ENCODE peak calls at places on chromosome 22, in nine cellular contexts. N is left lung, K is keratinocyte, H is GM23338, I is heart left ventricle, U is mucosa of descending colon, W is neural progenitor cell, O is PC-3, Y is tibial nerve. F is an unnamed sample.

GRCh38 chr22:33658775-33659174 is 261.5 kb downstream of the LARGE1 start:
- DNase-seq in H (no peak), N (no peak), U (peak; percentile 19), I (no peak), Y (peak; percentile 78), O (no peak), W (no peak), K (no peak), F (no peak)

GRCh38 chr22:43128928-43129424 is 14.2 kb downstream of the MCAT start:
- DNase-seq in H (peak; percentile 39), O (no peak), U (peak; percentile 79), Y (no peak), I (no peak), N (no peak), K (no peak), W (no peak), F (no peak)

GRCh38 chr22:18024276-18024939 is at the start of gene MICAL3:
- DNase-seq in Y (peak; percentile 17), U (peak; percentile 79), W (peak; percentile 82), H (peak; percentile 57), K (no peak), I (peak; percentile 78), O (peak; percentile 74), N (peak; percentile 40), F (no peak)

GRCh38 chr22:48842583-48842945 is 985.1 kb downstream of the BRD1 start:
- DNase-seq in I (peak; percentile 54), K (no peak), U (no peak), Y (no peak), H (no peak), W (no peak), N (no peak), O (no peak), F (no peak)

GRCh38 chr22:24521791-24522245 is 26.7 kb downstream of the UPB1 start:
- DNase-seq in H (peak; percentile 91), K (peak; percentile 25), U (peak; percentile 61), W (peak; percentile 75), O (peak; percentile 83), I (peak; percentile 58), Y (no peak), N (peak; percentile 78), F (no peak)

GRCh38 chr22:32558681-32559355 is 84.2 kb downstream of the FBXO7 start:
- DNase-seq in Y (peak; percentile 55), U (peak; percentile 42), O (peak; percentile 84), I (no peak), W (no peak), H (no peak), K (peak; percentile 62), N (peak; percentile 66), F (no peak)

GRCh38 chr22:37233751-37234631 is 10.1 kb downstream of the RAC2 start:
- DNase-seq in Y (no peak), O (no peak), W (no peak), I (no peak), H (no peak), K (no peak), N (peak; percentile 32), U (no peak), F (no peak)

GRCh38 chr22:21827628-21828267 is 39.7 kb downstream of the MAPK1 start:
- DNase-seq in I (no peak), N (no peak), W (no peak), H (no peak), U (no peak), Y (no peak), K (no peak), O (peak; percentile 15), F (no peak)

GRCh38 chr22:40414838-40415505 is 44.6 kb downstream of the SGSM3 start:
- DNase-seq in W (no peak), Y (no peak), O (no peak), N (peak; percentile 31), H (no peak), K (no peak), I (no peak), U (no peak), F (no peak)

GRCh38 chr22:40416636-40417035 is 46.2 kb downstream of the SGSM3 start:
- DNase-seq in I (no peak), Y (no peak), K (no peak), U (no peak), W (no peak), O (no peak), N (peak; percentile 30), H (no peak), F (no peak)

GRCh38 chr22:40417041-40417440 is 46.6 kb downstream of the SGSM3 start:
- DNase-seq in N (peak; percentile 26), O (no peak), Y (no peak), U (no peak), W (no peak), I (no peak), H (no peak), K (no peak), F (no peak)

GRCh38 chr22:40415531-40416266 is 45.3 kb downstream of the SGSM3 start:
- DNase-seq in U (no peak), H (no peak), Y (no peak), K (no peak), N (peak; percentile 39), I (no peak), W (no peak), O (no peak), F (no peak)

DNA sequence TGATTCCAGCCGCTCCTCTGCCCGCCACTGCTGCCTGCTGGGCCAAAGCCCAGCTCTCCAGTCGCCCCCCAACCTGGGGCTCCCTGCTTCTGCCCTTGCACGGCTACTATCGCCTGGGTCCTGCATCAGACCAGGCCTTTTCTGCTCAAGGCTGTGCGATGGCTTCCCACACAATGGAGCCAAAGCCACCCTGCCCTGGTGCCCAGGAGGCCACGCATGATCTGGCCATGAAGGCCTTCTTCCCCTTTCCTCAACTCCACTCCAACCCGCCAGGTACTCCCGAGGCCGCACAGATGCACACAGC is 45.8 kb downstream of the SGSM3 start:
- DNase-seq in H (no peak), U (no peak), I (no peak), N (no peak), Y (no peak), K (no peak), O (no peak), W (no peak), F (no peak)
- H3K4me1 ChIP-seq in H (no peaks in the 10 kb centered on the region), U (no peaks in the 10 kb centered on the region), I (no peaks in the 10 kb centered on the region), N (no peaks in the 10 kb centered on the region), Y (no peaks in the 10 kb centered on the region), K (peaks cover 15% of the 10 kb centered on the region), O (no peaks in the 10 kb centered on the region), W (no peaks in the 10 kb centered on the region), F (no peaks in the 10 kb centered on the region)

GRCh38 chr22:45717787-45718186 is 46.2 kb downstream of the ATXN10 start:
- DNase-seq in K (no peak), H (no peak), N (no peak), I (no peak), O (peak; percentile 37), W (no peak), U (no peak), Y (no peak), F (no peak)

GRCh38 chr22:45720875-45721378 is 49.3 kb downstream of the ATXN10 start:
- DNase-seq in W (no peak), I (no peak), Y (no peak), U (no peak), N (no peak), K (peak; percentile 21), H (no peak), O (no peak), F (no peak)

GRCh38 chr22:45722006-45722405 is 50.4 kb downstream of the ATXN10 start:
- DNase-seq in Y (no peak), N (no peak), I (no peak), H (no peak), O (no peak), W (no peak), U (no peak), K (no peak), F (no peak)

DNA sequence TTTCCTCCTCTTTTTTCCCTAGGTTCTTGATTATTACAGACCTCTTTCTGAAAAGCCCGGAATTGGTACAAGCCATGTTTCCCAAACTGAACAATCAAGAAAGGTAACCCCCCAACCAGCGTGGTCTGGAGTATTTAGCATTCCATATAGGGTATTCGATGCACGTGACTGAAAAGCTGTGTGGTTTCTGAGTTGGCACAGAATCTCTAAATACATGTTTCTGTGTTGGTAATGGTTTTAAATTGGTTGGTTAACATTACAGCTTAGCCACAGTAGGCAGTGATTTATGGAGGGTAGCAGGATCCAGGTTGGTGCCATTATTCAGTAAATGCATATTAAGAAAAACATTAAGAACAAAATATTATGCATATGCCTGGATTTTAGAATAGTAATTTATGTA is 46.8 kb downstream of the ATXN10 start:
- DNase-seq in N (no peak), O (no peak), W (no peak), I (no peak), Y (no peak), U (no peak), H (no peak), K (no peak), F (no peak)
- H3K4me3 ChIP-seq in N (no peak overlapping the region), O (no peak overlapping the region), W (no peak overlapping the region), I (no peak overlapping the region), Y (no peak overlapping the region), U (no peak overlapping the region), H (no peak overlapping the region), K (no peak overlapping the region), F (no peak overlapping the region)

GRCh38 chr22:40039482-40039881 is 44.7 kb downstream of the FAM83F start:
- DNase-seq in W (no peak), U (no peak), O (no peak), K (no peak), N (no peak), Y (no peak), I (no peak), H (no peak), F (no peak)

GRCh38 chr22:40035351-40035750 is 40.6 kb downstream of the FAM83F start:
- DNase-seq in K (no peak), Y (no peak), N (no peak), W (no peak), I (no peak), O (no peak), U (no peak), H (no peak), F (no peak)

GRCh38 chr22:40037320-40037719 is 42.6 kb downstream of the FAM83F start:
- DNase-seq in W (no peak), N (no peak), K (no peak), U (no peak), I (no peak), O (no peak), H (no peak), Y (no peak), F (no peak)

GRCh38 chr22:40036126-40036525 is 41.4 kb downstream of the FAM83F start:
- DNase-seq in O (no peak), K (no peak), N (no peak), W (no peak), H (no peak), Y (no peak), U (no peak), I (no peak), F (no peak)

DNA sequence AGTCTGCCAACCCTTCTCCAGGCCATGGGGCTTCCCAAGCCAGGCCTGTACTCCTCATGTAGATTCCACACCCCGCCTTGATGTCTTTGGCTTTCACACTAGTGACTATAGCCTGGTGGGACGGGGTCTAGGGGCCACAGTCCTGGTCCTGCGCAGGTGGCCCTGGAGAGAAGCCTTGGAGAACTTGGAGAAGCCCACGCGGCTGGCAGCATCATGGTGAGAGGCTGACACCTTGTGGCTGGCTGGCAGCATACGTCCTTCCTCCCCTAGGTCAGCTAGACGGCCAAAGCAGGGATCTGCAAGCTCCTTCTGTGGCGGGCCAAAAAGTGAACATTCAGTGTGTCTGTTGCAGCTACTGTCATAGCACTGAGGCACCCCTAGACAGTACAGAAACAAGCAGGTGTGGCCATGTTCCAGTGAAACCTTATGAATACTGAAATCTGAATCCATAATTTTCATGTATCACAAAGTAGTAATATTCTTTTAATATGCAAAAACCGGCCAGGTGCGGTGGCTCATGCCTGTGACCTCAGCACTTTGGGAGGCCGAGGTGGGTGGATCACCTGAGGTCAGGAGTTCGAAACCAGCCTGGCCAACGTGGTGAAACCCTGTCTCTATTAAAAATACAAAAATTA is 42.0 kb downstream of the FAM83F start:
- DNase-seq in K (no peak), W (peak; percentile 88), Y (peak; percentile 33), N (peak; percentile 50), O (peak; percentile 67), U (peak; percentile 53), I (no peak), H (peak; percentile 88), F (no peak)
- TF ChIP-seq CTCF in K (peak; percentile 63), W (peak; percentile 90), Y (peak; percentile 82), N (peak; percentile 60), O (peak; percentile 82), U (peak; percentile 38), I (peak; percentile 60), H (peak; percentile 80), F (peak; percentile 57)

GRCh38 chr22:50306753-50307749 is at the start of gene PLXNB2:
- DNase-seq in O (peak; percentile 72), W (peak; percentile 93), Y (peak; percentile 60), I (peak; percentile 92), H (peak; percentile 83), K (no peak), U (peak; percentile 85), N (peak; percentile 84), F (no peak)

GRCh38 chr22:50305393-50305657 is 2.1 kb downstream of the PLXNB2 start:
- DNase-seq in I (no peak), W (no peak), K (no peak), O (no peak), Y (no peak), H (no peak), U (no peak), N (no peak), F (no peak)

GRCh38 chr22:50304528-50305392 is 2.7 kb downstream of the PLXNB2 start:
- DNase-seq in N (peak; percentile 78), K (no peak), H (no peak), U (peak; percentile 62), W (no peak), O (peak; percentile 66), Y (no peak), I (no peak), F (no peak)

GRCh38 chr22:50303848-50304527 is 3.5 kb downstream of the PLXNB2 start:
- DNase-seq in N (peak; percentile 76), H (peak; percentile 71), W (peak; percentile 33), I (no peak), Y (no peak), U (peak; percentile 67), K (no peak), O (peak; percentile 50), F (no peak)

DNA sequence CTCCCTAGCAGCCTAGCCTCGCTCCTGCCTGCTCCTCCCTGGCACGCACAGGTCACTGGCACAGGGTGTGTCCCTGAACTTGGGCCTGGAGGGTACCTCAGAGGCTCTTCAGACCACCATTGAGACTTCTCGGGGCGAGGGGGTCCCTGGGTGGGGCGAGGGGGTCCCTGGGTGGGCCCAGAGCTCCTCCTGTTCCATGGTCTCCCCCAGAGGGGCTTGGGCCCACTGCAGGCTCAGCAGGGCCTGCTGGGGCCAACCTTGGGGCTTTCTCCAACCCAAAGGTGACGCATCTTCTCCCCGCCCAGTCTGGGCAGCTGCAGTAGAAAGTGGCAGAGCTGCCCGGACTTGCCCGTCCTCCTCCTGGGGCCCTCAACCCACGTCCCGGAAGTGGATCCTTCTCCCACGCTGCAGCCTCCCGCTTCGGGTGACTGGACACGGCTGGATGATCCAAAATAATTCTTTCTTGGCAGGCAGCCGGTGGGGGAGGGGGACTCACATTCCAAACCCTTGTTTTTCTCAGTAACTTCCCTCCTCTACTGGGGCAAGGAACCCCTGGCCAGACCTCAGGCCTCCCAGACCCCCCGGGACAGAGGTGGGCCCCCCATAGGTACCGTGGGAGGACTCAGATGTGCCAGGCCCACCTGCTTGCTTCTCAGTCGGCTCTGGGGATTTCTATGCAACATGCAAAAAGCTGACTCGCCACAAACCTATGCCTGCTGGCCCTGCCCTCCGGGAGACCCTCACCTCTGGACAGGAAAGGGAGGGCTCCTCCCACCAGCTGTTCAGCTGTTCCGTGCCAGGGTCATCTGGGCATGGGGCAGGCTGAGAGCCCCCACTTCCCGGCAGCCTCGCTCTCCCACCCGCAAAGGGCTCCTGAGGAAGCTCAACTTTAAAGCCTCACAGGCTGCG is 1.5 kb downstream of the PLXNB2 start:
- DNase-seq in O (peak; percentile 92), W (peak; percentile 52), H (peak; percentile 51), U (peak; percentile 89), Y (peak; percentile 59), N (peak; percentile 92), I (peak; percentile 90), K (peak; percentile 84), F (no peak)
- H3K4me1 ChIP-seq in O (peaks cover 42% of the 10 kb centered on the region), W (peaks cover 40% of the 10 kb centered on the region), H (peaks cover 19% of the 10 kb centered on the region), U (peaks cover 55% of the 10 kb centered on the region), Y (peaks cover 8% of the 10 kb centered on the region), N (peaks cover 66% of the 10 kb centered on the region), I (peaks cover 66% of the 10 kb centered on the region), K (peaks cover 47% of the 10 kb centered on the region), F (peaks cover 80% of the 10 kb centered on the region)